ENCODE peak calls at places on chromosomes 6 and 20, in eight cellular contexts. O is RCC 7860; K is hypothalamus; W is KBM-7; I is ELR; A is stimulated activated CD4-positive, alpha-beta T cell treated with anti-CD3 and anti-CD28 coated beads, Interleukin-1b, Interleukin-23, amount 100 ng/mL, for 1 hour; Z is foreskin fibroblast; H is adrenal gland. P is an unnamed sample.

GRCh38 chr6:39995633-39996032 is 61.4 kb upstream of the MOCS1 start:
- DNase-seq in O (no peak), K (no peak), W (no peak), I (no peak), A (no peak), Z (no peak), H (no peak), P (no peak)

GRCh38 chr6:14743465-14744211 is 502.2 kb upstream of the JARID2 start:
- DNase-seq in O (peak), K (no peak), W (no peak), I (peak), A (peak), Z (peak), H (peak), P (peak)

GRCh38 chr6:56525976-56526375 is 116.7 kb downstream of the DST start:
- DNase-seq in O (no peak), K (no peak), W (no peak), I (no peak), A (no peak), Z (no peak), H (no peak), P (no peak)

GRCh38 chr20:4225778-4226177 is 210.4 kb upstream of the RNF24 start:
- DNase-seq in O (peak), K (no peak), W (no peak), I (peak), A (no peak), Z (peak), H (peak), P (peak)

GRCh38 chr6:2132416-2132815 is 113.0 kb downstream of the GMDS start:
- DNase-seq in O (no peak), K (no peak), W (no peak), I (no peak), A (no peak), Z (peak), H (peak), P (no peak)

GRCh38 chr6:134381926-134382325 is 64.0 kb upstream of the SGK1 start:
- DNase-seq in O (no peak), K (no peak), W (no peak), I (no peak), A (no peak), Z (peak), H (no peak), P (no peak)

GRCh38 chr6:65728879-65729479 is 22.0 kb upstream of the EYS start:
- DNase-seq in O (no peak), K (no peak), W (no peak), I (no peak), A (no peak), Z (no peak), H (no peak), P (no peak)

GRCh38 chr20:39960522-39961420 is 728.3 kb downstream of the MAFB start:
- DNase-seq in O (no peak), K (no peak), W (no peak), I (no peak), A (no peak), Z (peak), H (no peak), P (no peak)

GRCh38 chr6:18247002-18247401 is 17.3 kb downstream of the DEK start:
- DNase-seq in O (no peak), K (no peak), W (no peak), I (no peak), A (no peak), Z (no peak), H (no peak), P (peak)

GRCh38 chr6:33967266-33967767 is 163.5 kb upstream of the MLN start:
- DNase-seq in O (no peak), K (no peak), W (no peak), I (no peak), A (no peak), Z (no peak), H (no peak), P (no peak)

GRCh38 chr6:39040080-39040673 is 8.4 kb upstream of the GLP1R start:
- DNase-seq in O (no peak), K (no peak), W (no peak), I (no peak), A (no peak), Z (no peak), H (no peak), P (no peak)

GRCh38 chr6:11208267-11208666 is 24.2 kb downstream of the NEDD9 start:
- DNase-seq in O (no peak), K (no peak), W (no peak), I (no peak), A (no peak), Z (no peak), H (no peak), P (no peak)

GRCh38 chr20:23049933-23050838 is 714 bp upstream of the THBD start:
- DNase-seq in O (no peak), K (no peak), W (peak), I (peak), A (no peak), Z (peak), H (peak), P (no peak)

GRCh38 chr6:100296810-100297544 is 167.7 kb downstream of the SIM1 start:
- DNase-seq in O (peak), K (no peak), W (no peak), I (peak), A (no peak), Z (peak), H (no peak), P (peak)

GRCh38 chr6:85347787-85348186 is 102.1 kb upstream of the NT5E start:
- DNase-seq in O (no peak), K (no peak), W (no peak), I (no peak), A (no peak), Z (peak), H (no peak), P (no peak)